ENCODE peak calls at places on chromosome 11, in seven cellular contexts. H, P, K, S, C, V and A are unnamed samples.

GRCh38 chr11:35259529-35259928 is 120.6 kb downstream of the CD44 start:
- DNase-seq in H (no peak), P (no peak), K (no peak), S (no peak), C (no peak), V (no peak), A (no peak)

GRCh38 chr11:79466411-79466810 is 25.6 kb upstream of the TENM4 start:
- DNase-seq in H (no peak), P (no peak), K (peak; percentile 27), S (no peak), C (no peak), V (peak; percentile 59), A (no peak)

GRCh38 chr11:109668973-109669634 is 247.1 kb downstream of the C11orf87 start:
- DNase-seq in H (no peak), P (no peak), K (peak; percentile 84), S (no peak), C (no peak), V (peak; percentile 36), A (no peak)

GRCh38 chr11:117259417-117259816 is 26.9 kb downstream of the RNF214 start:
- DNase-seq in H (no peak), P (no peak), K (peak; percentile 40), S (no peak), C (no peak), V (peak; percentile 85), A (no peak)

GRCh38 chr11:79237676-79238075 is 203.2 kb downstream of the TENM4 start:
- DNase-seq in H (no peak), P (no peak), K (no peak), S (no peak), C (no peak), V (peak; percentile 80), A (no peak)

GRCh38 chr11:115501895-115502589 is 2.2 kb downstream of the CADM1 start:
- DNase-seq in H (no peak), P (no peak), K (peak; percentile 18), S (no peak), C (peak; percentile 53), V (no peak), A (no peak)

GRCh38 chr11:103529217-103529684 is 420.0 kb downstream of the DYNC2H1 start:
- DNase-seq in H (no peak), P (no peak), K (peak; percentile 62), S (no peak), C (peak; percentile 28), V (peak; percentile 94), A (no peak)

GRCh38 chr11:12675951-12676711 is 1.9 kb downstream of the TEAD1 start:
- DNase-seq in H (no peak), P (no peak), K (no peak), S (no peak), C (peak; percentile 54), V (peak; percentile 50), A (no peak)

GRCh38 chr11:8006349-8006977 is 19.3 kb downstream of the EIF3F start:
- DNase-seq in H (peak; percentile 76), P (no peak), K (peak; percentile 53), S (no peak), C (peak; percentile 85), V (peak; percentile 84), A (no peak)

GRCh38 chr11:111352235-111352746 is 26.8 kb downstream of the POU2AF1 start:
- DNase-seq in H (no peak), P (no peak), K (no peak), S (no peak), C (no peak), V (no peak), A (no peak)

GRCh38 chr11:17599460-17599925 is 52.4 kb downstream of the OTOG start:
- DNase-seq in H (peak; percentile 5), P (no peak), K (no peak), S (no peak), C (no peak), V (no peak), A (no peak)

GRCh38 chr11:78200553-78200952 is 11.8 kb downstream of the USP35 start:
- DNase-seq in H (no peak), P (no peak), K (no peak), S (no peak), C (no peak), V (no peak), A (no peak)

GRCh38 chr11:57777969-57778317 is 16.3 kb downstream of the CTNND1 start:
- DNase-seq in H (no peak), P (no peak), K (peak; percentile 56), S (no peak), C (peak; percentile 73), V (no peak), A (no peak)

GRCh38 chr11:21806982-21807749 is 385.7 kb upstream of the ANO5 start:
- DNase-seq in H (no peak), P (no peak), K (no peak), S (no peak), C (no peak), V (no peak), A (no peak)

GRCh38 chr11:3123316-3123715 is 41.8 kb downstream of the OSBPL5 start:
- DNase-seq in H (no peak), P (peak; percentile 78), K (no peak), S (no peak), C (no peak), V (peak; percentile 45), A (no peak)

GRCh38 chr11:111835665-111836064 is 35.7 kb downstream of the ALG9 start:
- DNase-seq in H (no peak), P (no peak), K (no peak), S (no peak), C (no peak), V (no peak), A (no peak)

GRCh38 chr11:103601230-103601846 is 435.1 kb upstream of the DDI1 start:
- DNase-seq in H (peak; percentile 33), P (no peak), K (peak; percentile 52), S (no peak), C (peak; percentile 67), V (peak; percentile 82), A (peak; percentile 35)

GRCh38 chr11:76587810-76588454 is 82.6 kb downstream of the LRRC32 start:
- DNase-seq in H (no peak), P (no peak), K (no peak), S (no peak), C (no peak), V (no peak), A (no peak)

GRCh38 chr11:119144825-119145476 is 3.9 kb upstream of the ABCG4 start:
- DNase-seq in H (peak; percentile 68), P (peak; percentile 23), K (peak; percentile 42), S (no peak), C (peak; percentile 88), V (peak; percentile 81), A (no peak)

GRCh38 chr11:35102267-35102666 is 36.7 kb upstream of the CD44 start:
- DNase-seq in H (no peak), P (no peak), K (no peak), S (no peak), C (no peak), V (no peak), A (no peak)

GRCh38 chr11:13962562-13963168 is at the start of gene SPON1:
- DNase-seq in H (peak; percentile 33), P (no peak), K (peak; percentile 27), S (no peak), C (peak; percentile 93), V (peak; percentile 53), A (no peak)

GRCh38 chr11:123166095-123166559 is 28.9 kb downstream of the CLMP start:
- DNase-seq in H (no peak), P (peak; percentile 35), K (peak; percentile 66), S (no peak), C (peak; percentile 70), V (peak; percentile 61), A (peak; percentile 57)

GRCh38 chr11:28470180-28470579 is 362.0 kb downstream of the METTL15 start:
- DNase-seq in H (no peak), P (no peak), K (no peak), S (no peak), C (no peak), V (no peak), A (no peak)
- H3K4me1 ChIP-seq in H (no peaks in the 10 kb centered on the region), P (no peaks in the 10 kb centered on the region), K (no peaks in the 10 kb centered on the region), S (no peaks in the 10 kb centered on the region), C (peaks cover 13% of the 10 kb centered on the region), V (no peaks in the 10 kb centered on the region), A (peaks cover 2% of the 10 kb centered on the region)

GRCh38 chr11:10388096-10388495 is 67.0 kb upstream of the AMPD3 start:
- DNase-seq in H (no peak), P (no peak), K (no peak), S (no peak), C (no peak), V (no peak), A (no peak)
- H3K4me1 ChIP-seq in H (no peaks in the 10 kb centered on the region), P (peaks cover 5% of the 10 kb centered on the region), K (no peaks in the 10 kb centered on the region), S (peaks cover 24% of the 10 kb centered on the region), C (peaks cover 4% of the 10 kb centered on the region), V (peaks cover 60% of the 10 kb centered on the region), A (no peaks in the 10 kb centered on the region)

GRCh38 chr11:1756791-1757771 is 6.6 kb downstream of the CTSD start:
- DNase-seq in H (no peak), P (no peak), K (no peak), S (no peak), C (no peak), V (no peak), A (no peak)

GRCh38 chr11:1755344-1756023 is 5.1 kb upstream of the IFITM10 start:
- DNase-seq in H (no peak), P (no peak), K (no peak), S (no peak), C (no peak), V (no peak), A (no peak)

GRCh38 chr11:1754376-1755150 is 4.2 kb upstream of the IFITM10 start:
- DNase-seq in H (no peak), P (no peak), K (no peak), S (no peak), C (no peak), V (no peak), A (no peak)

GRCh38 chr11:1757861-1758610 is 5.7 kb downstream of the CTSD start:
- DNase-seq in H (no peak), P (no peak), K (no peak), S (no peak), C (no peak), V (no peak), A (no peak)

DNA sequence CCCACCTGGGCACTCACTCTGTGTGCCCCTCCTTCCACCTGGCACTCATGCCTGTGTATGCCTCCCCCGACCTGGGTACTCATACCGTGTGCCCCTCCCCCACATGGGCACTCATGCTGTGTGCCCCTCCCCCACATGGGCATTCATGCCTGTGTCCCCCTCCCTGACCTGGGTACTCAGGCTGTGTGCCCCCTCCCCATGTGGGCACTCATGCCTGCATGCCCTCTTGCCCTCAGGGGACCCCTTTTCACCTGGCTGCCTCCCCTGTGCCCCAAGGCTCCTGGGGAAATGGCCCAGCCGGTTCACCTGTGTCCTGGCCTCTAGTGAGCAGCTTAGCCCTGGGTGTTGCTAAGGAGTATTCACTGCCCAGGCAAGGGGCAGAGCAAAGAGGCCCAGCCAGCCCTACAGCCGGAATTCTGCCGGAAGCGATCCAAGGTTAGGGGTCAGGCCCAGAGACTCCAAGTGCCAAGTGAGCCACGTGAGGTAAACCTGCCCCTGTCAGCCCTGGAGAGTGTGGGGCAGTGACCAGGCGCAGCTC is 5.7 kb upstream of the IFITM10 start:
- DNase-seq in H (no peak), P (no peak), K (no peak), S (no peak), C (no peak), V (no peak), A (no peak)
- H3K4me1 ChIP-seq in H (peaks cover 12% of the 10 kb centered on the region), P (peaks cover 54% of the 10 kb centered on the region), K (peaks cover 30% of the 10 kb centered on the region), S (peaks cover 25% of the 10 kb centered on the region), C (no peaks in the 10 kb centered on the region), V (peaks cover under 1% of the 10 kb centered on the region), A (no peaks in the 10 kb centered on the region)

DNA sequence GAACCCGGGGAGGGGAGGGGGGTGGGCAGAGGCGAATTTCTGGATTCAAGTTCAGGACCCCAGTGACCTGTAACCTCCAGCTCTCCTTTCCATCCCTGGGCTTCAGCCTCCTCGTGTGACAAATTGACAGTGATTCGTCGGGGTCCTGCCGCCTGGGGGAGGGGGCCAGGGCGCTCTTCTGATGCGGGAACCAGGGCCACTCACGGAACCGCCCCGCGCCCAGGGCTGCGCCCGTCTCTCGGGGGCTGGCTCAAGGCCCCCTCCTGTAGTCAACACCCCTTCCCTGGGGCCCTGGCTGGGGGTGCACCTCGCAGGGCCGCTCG is 92.8 kb upstream of the ANO1 start:
- DNase-seq in H (no peak), P (no peak), K (no peak), S (no peak), C (no peak), V (no peak), A (no peak)
- H3K4me1 ChIP-seq in H (no peaks in the 10 kb centered on the region), P (no peaks in the 10 kb centered on the region), K (peaks cover 26% of the 10 kb centered on the region), S (peaks cover 77% of the 10 kb centered on the region), C (peaks cover 32% of the 10 kb centered on the region), V (no peaks in the 10 kb centered on the region), A (peaks cover 3% of the 10 kb centered on the region)